ENCODE peak calls at places on chromosomes 1 and 21, in five cellular contexts. One of them, this sample, is unnamed.

GRCh38 chr1:168390261-168390660 is 109.6 kb downstream of the TBX19 start:
- DNase-seq in GM12878: no peak
- DNase-seq in H1: no peak
- DNase-seq in NT2/D1: no peak
- DNase-seq in HepG2: no peak
- DNase-seq in this sample: no peak

GRCh38 chr1:230594374-230594773 is 47.9 kb upstream of the COG2 start:
- DNase-seq in GM12878: no peak
- DNase-seq in H1: no peak
- DNase-seq in NT2/D1: no peak
- DNase-seq in HepG2: no peak
- DNase-seq in this sample: no peak

GRCh38 chr1:32766328-32766972 is 50.7 kb downstream of the YARS1 start:
- DNase-seq in GM12878: no peak
- DNase-seq in H1: peak
- DNase-seq in NT2/D1: peak
- DNase-seq in HepG2: no peak
- DNase-seq in this sample: no peak

GRCh38 chr1:199489594-199489993 is 537.9 kb upstream of the NR5A2 start:
- DNase-seq in GM12878: no peak
- DNase-seq in H1: no peak
- DNase-seq in NT2/D1: no peak
- DNase-seq in HepG2: no peak
- DNase-seq in this sample: no peak

GRCh38 chr1:168287237-168287664 is 6.6 kb downstream of the TBX19 start:
- DNase-seq in GM12878: no peak
- DNase-seq in H1: no peak
- DNase-seq in NT2/D1: no peak
- DNase-seq in HepG2: no peak
- DNase-seq in this sample: no peak

GRCh38 chr1:14961661-14962267 is 191.8 kb upstream of the TMEM51 start:
- DNase-seq in GM12878: no peak
- DNase-seq in H1: no peak
- DNase-seq in NT2/D1: no peak
- DNase-seq in HepG2: no peak
- DNase-seq in this sample: peak

GRCh38 chr1:167499106-167499505 is 19.2 kb downstream of the CD247 start:
- DNase-seq in GM12878: no peak
- DNase-seq in H1: peak
- DNase-seq in NT2/D1: no peak
- DNase-seq in HepG2: no peak
- DNase-seq in this sample: no peak

GRCh38 chr1:53327183-53327941 is 508 bp downstream of the LRP8 start:
- DNase-seq in GM12878: no peak
- DNase-seq in H1: peak
- DNase-seq in NT2/D1: peak
- DNase-seq in HepG2: peak
- DNase-seq in this sample: peak

GRCh38 chr1:51344276-51344601 is 13.9 kb upstream of the TTC39A start:
- DNase-seq in GM12878: no peak
- DNase-seq in H1: no peak
- DNase-seq in NT2/D1: no peak
- DNase-seq in HepG2: no peak
- DNase-seq in this sample: no peak

GRCh38 chr1:154490327-154490726 is 11.7 kb upstream of the TDRD10 start:
- DNase-seq in GM12878: no peak
- DNase-seq in H1: no peak
- DNase-seq in NT2/D1: no peak
- DNase-seq in HepG2: no peak
- DNase-seq in this sample: no peak

GRCh38 chr21:29149771-29150425 is 19.5 kb downstream of the MAP3K7CL start:
- DNase-seq in GM12878: no peak
- DNase-seq in H1: no peak
- DNase-seq in NT2/D1: no peak
- DNase-seq in HepG2: no peak
- DNase-seq in this sample: no peak

GRCh38 chr1:214808845-214809460 is 206.0 kb downstream of the CENPF start:
- DNase-seq in GM12878: no peak
- DNase-seq in H1: no peak
- DNase-seq in NT2/D1: peak
- DNase-seq in HepG2: peak
- DNase-seq in this sample: no peak

GRCh38 chr1:37071829-37072228 is 37.5 kb upstream of the GRIK3 start:
- DNase-seq in GM12878: no peak
- DNase-seq in H1: no peak
- DNase-seq in NT2/D1: no peak
- DNase-seq in HepG2: no peak
- DNase-seq in this sample: no peak

GRCh38 chr1:6889875-6890480 is 104.7 kb downstream of the CAMTA1 start:
- DNase-seq in GM12878: no peak
- DNase-seq in H1: no peak
- DNase-seq in NT2/D1: peak
- DNase-seq in HepG2: peak
- DNase-seq in this sample: peak

GRCh38 chr1:33234588-33234990 is 21.7 kb upstream of the ZNF362 start:
- DNase-seq in GM12878: no peak
- DNase-seq in H1: peak
- DNase-seq in NT2/D1: no peak
- DNase-seq in HepG2: peak
- DNase-seq in this sample: no peak

GRCh38 chr1:160665330-160666078 is 18.7 kb upstream of the SLAMF1 start:
- DNase-seq in GM12878: no peak
- DNase-seq in H1: no peak
- DNase-seq in NT2/D1: no peak
- DNase-seq in HepG2: no peak
- DNase-seq in this sample: no peak

GRCh38 chr1:8004803-8005573 is 21.1 kb downstream of the ERRFI1 start:
- DNase-seq in GM12878: no peak
- DNase-seq in H1: no peak
- DNase-seq in NT2/D1: no peak
- DNase-seq in HepG2: peak
- DNase-seq in this sample: no peak

GRCh38 chr21:29351691-29352090 is 53.0 kb downstream of the BACH1 start:
- DNase-seq in GM12878: no peak
- DNase-seq in H1: no peak
- DNase-seq in NT2/D1: no peak
- DNase-seq in HepG2: no peak
- DNase-seq in this sample: no peak

DNA sequence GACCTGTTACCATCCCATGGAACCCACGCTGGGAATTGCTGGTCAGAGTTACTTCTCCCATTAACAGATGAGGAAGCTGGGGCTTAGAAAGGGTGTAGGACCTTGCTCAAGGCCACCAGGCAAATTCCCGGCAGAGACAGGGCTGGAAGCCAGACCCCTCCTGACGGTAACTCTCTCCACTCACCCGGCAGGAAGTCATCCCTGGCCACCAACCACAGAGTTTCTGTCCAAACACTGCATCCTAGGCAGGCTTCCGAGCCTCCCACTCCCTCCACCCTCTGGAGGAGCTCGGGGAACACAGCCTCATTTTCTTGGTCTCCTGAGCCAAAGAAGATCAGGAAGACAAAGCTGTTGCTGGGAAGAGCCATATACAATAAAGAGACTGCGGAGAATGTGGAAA is 25.0 kb upstream of the ZNF436 start:
- DNase-seq in GM12878: no peak
- DNase-seq in H1: peak
- DNase-seq in NT2/D1: no peak
- DNase-seq in HepG2: no peak
- DNase-seq in this sample: no peak
- TF ChIP-seq SUZ12 in GM12878: no peak
- TF ChIP-seq SUZ12 in H1: no peak
- TF ChIP-seq SUZ12 in NT2/D1: no peak
- TF ChIP-seq SUZ12 in HepG2: no peak
- TF ChIP-seq SUZ12 in this sample: no peak

DNA sequence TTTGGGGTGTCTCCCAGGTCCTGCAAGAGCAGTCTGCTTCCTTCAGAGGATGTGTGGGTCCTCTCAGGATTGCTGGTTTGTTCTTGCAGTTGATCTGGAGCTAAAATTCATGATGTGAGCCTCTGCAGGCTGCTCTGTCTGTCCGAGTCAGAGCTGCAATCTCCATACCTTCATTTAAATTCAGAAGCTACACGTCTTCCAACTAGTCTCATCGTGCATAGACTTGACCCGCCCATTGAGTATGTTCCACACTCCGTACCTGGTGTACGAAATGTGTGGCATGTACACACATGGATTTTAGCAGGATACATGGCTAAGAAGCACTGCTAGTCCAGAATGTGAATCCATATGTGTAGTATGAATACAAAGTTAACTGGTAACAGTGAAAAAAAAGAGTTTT is 25.0 kb upstream of the RGS2 start:
- DNase-seq in GM12878: no peak
- DNase-seq in H1: no peak
- DNase-seq in NT2/D1: no peak
- DNase-seq in HepG2: no peak
- DNase-seq in this sample: no peak
- TF ChIP-seq SUZ12 in GM12878: no peak
- TF ChIP-seq SUZ12 in H1: no peak
- TF ChIP-seq SUZ12 in NT2/D1: no peak
- TF ChIP-seq SUZ12 in HepG2: no peak
- TF ChIP-seq SUZ12 in this sample: no peak

DNA sequence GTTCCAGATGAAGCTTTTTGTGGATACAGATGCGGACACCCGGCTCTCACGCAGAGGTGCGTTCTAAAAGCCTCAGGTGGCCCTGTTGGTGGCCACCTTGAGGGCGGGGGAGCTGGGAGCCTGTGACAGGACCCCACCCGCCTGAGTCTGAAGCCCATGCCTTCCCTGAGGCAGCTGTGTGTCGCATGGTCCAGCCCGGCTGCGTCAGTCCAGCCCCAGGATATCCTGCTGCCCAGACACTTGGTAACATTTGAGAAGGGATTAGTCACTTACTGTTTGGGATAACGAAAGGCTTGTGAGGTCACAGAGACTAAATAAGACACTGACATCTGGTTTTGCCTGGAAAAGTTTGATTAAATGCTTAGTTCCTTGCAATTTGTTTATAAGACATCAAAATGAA is 68.9 kb downstream of the UCK2 start:
- DNase-seq in GM12878: no peak
- DNase-seq in H1: no peak
- DNase-seq in NT2/D1: no peak
- DNase-seq in HepG2: no peak
- DNase-seq in this sample: no peak
- TF ChIP-seq SUZ12 in GM12878: no peak
- TF ChIP-seq SUZ12 in H1: no peak
- TF ChIP-seq SUZ12 in NT2/D1: no peak
- TF ChIP-seq SUZ12 in HepG2: no peak
- TF ChIP-seq SUZ12 in this sample: no peak

DNA sequence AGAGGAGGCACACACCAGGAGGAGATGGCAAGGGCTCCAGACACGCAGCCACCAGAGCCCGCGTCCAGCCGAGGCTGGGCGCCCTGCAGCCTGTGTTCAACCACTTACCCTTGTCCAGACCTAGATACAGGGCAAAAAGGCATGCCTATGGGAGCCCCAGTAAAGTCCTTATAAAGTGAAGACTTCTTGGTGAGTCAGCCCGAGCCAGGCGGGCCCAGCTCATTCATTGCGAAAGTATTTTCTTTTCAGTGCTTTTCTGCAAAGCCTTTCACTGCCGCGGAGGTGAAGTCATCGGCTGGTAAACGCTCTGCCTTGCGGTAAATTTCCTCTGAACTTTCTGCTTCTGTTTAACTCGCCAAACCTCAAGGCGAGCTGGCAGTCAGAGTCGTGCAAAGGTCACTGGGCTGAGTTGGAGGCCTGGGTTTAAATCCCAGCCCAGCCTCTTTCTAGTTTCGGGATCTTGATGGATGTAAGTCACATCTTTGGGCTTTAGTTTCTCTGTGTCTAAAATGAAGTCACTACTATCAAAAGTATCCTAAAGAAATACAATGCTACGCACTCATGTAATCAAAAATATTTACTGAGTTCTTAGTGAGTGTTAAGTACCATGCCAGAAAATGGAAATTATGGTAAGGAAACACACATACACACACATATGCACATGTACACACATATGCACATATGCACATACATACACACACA is 54.7 kb upstream of the IFFO2 start:
- DNase-seq in GM12878: peak
- DNase-seq in H1: no peak
- DNase-seq in NT2/D1: peak
- DNase-seq in HepG2: peak
- DNase-seq in this sample: peak
- TF ChIP-seq SUZ12 in GM12878: no peak
- TF ChIP-seq SUZ12 in H1: no peak
- TF ChIP-seq SUZ12 in NT2/D1: no peak
- TF ChIP-seq SUZ12 in HepG2: no peak
- TF ChIP-seq SUZ12 in this sample: no peak

GRCh38 chr1:233255145-233255544 is 40.4 kb downstream of the PCNX2 start:
- DNase-seq in GM12878: no peak
- DNase-seq in H1: no peak
- DNase-seq in NT2/D1: no peak
- DNase-seq in HepG2: no peak
- DNase-seq in this sample: no peak
- TF ChIP-seq SUZ12 in GM12878: no peak
- TF ChIP-seq SUZ12 in H1: no peak
- TF ChIP-seq SUZ12 in NT2/D1: no peak
- TF ChIP-seq SUZ12 in HepG2: no peak
- TF ChIP-seq SUZ12 in this sample: no peak

DNA sequence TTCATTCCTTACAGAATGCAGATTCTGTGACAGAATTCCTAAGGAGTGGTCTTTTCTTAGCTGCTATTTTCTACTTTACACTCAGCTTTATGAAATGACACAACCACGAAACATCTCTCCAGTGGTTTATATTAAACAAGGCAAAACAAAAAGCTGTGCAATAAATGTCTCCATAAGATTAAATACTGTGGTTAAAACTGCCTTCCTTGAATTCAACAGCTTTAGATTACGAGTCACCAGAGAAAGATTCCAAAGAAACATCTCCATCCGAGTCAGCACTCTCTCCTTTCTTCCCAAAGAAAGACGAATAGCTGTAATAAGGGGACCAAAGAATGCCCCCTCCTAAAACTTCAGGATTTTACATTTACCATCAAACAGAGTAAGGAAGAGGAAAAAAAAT is 4.6 kb upstream of the C1orf87 start:
- DNase-seq in GM12878: no peak
- DNase-seq in H1: no peak
- DNase-seq in NT2/D1: no peak
- DNase-seq in HepG2: no peak
- DNase-seq in this sample: no peak
- TF ChIP-seq SUZ12 in GM12878: no peak
- TF ChIP-seq SUZ12 in H1: no peak
- TF ChIP-seq SUZ12 in NT2/D1: no peak
- TF ChIP-seq SUZ12 in HepG2: no peak
- TF ChIP-seq SUZ12 in this sample: no peak

GRCh38 chr1:206839006-206839560 is 26.3 kb upstream of the IL20 start:
- DNase-seq in GM12878: no peak
- DNase-seq in H1: no peak
- DNase-seq in NT2/D1: no peak
- DNase-seq in HepG2: no peak
- DNase-seq in this sample: no peak
- TF ChIP-seq SUZ12 in GM12878: no peak
- TF ChIP-seq SUZ12 in H1: no peak
- TF ChIP-seq SUZ12 in NT2/D1: no peak
- TF ChIP-seq SUZ12 in HepG2: no peak
- TF ChIP-seq SUZ12 in this sample: no peak

GRCh38 chr1:23951646-23952095 is 8.0 kb upstream of the PNRC2 start:
- DNase-seq in GM12878: no peak
- DNase-seq in H1: no peak
- DNase-seq in NT2/D1: no peak
- DNase-seq in HepG2: peak
- DNase-seq in this sample: no peak
- TF ChIP-seq SUZ12 in GM12878: no peak
- TF ChIP-seq SUZ12 in H1: no peak
- TF ChIP-seq SUZ12 in NT2/D1: no peak
- TF ChIP-seq SUZ12 in HepG2: no peak
- TF ChIP-seq SUZ12 in this sample: no peak